ENCODE peak calls at places on chromosomes 7 and 10, in four cellular contexts. Q, I, R and F are unnamed samples.

GRCh38 chr10:121928528-121928884 is 675 bp upstream of the ATE1 start:
- DNase-seq in Q (no peak), I (peak; percentile 26), R (peak; percentile 31), F (no peak)

GRCh38 chr7:4641667-4642467 is 40.2 kb upstream of the FOXK1 start:
- DNase-seq in I (peak; percentile 87), R (peak; percentile 96), Q (peak; percentile 98), F (peak; percentile 94)

GRCh38 chr7:116177009-116177408 is 33.3 kb upstream of the TES start:
- DNase-seq in I (no peak), R (no peak), Q (no peak), F (no peak)

GRCh38 chr10:133033742-133034048 is 54.0 kb upstream of the ADGRA1 start:
- DNase-seq in I (no peak), Q (no peak), R (no peak), F (no peak)

GRCh38 chr10:14476641-14477407 is 146.1 kb upstream of the FRMD4A start:
- DNase-seq in Q (no peak), I (no peak), R (no peak), F (no peak)

GRCh38 chr10:94103902-94104301 is 110.2 kb downstream of the PLCE1 start:
- DNase-seq in R (no peak), I (no peak), Q (no peak), F (no peak)

GRCh38 chr7:105438254-105438653 is 49.5 kb upstream of the SRPK2 start:
- DNase-seq in I (no peak), R (no peak), Q (no peak), F (no peak)

GRCh38 chr7:157712666-157713235 is 375.9 kb downstream of the DNAJB6 start:
- DNase-seq in Q (no peak), I (no peak), R (no peak), F (no peak)

GRCh38 chr7:157097569-157097968 is 41.2 kb upstream of the UBE3C start:
- DNase-seq in I (no peak), Q (no peak), R (no peak), F (no peak)

GRCh38 chr10:100866575-100867098 is 46.1 kb upstream of the SLF2 start:
- DNase-seq in Q (peak; percentile 92), R (no peak), I (no peak), F (peak; percentile 49)

GRCh38 chr7:139453673-139454321 is 29.7 kb downstream of the KLRG2 start:
- DNase-seq in I (no peak), R (no peak), Q (no peak), F (peak; percentile 33)

GRCh38 chr7:33143996-33144718 is 14.8 kb downstream of the BBS9 start:
- DNase-seq in I (no peak), R (no peak), Q (no peak), F (no peak)

GRCh38 chr7:156865493-156865892 is 27.5 kb downstream of the LMBR1 start:
- DNase-seq in R (no peak), Q (no peak), I (no peak), F (no peak)

GRCh38 chr7:107208046-107208458 is 39.2 kb downstream of the HBP1 start:
- DNase-seq in Q (no peak), R (no peak), I (no peak), F (no peak)

GRCh38 chr7:46909601-46910051 is 672.3 kb downstream of the TNS3 start:
- DNase-seq in Q (no peak), I (no peak), R (no peak), F (no peak)

GRCh38 chr10:85790155-85790789 is 576.3 kb downstream of the GRID1 start:
- DNase-seq in R (no peak), Q (no peak), I (no peak), F (no peak)

GRCh38 chr7:129512192-129512591 is 9.9 kb downstream of the SMKR1 start:
- DNase-seq in I (no peak), Q (no peak), R (no peak), F (no peak)

GRCh38 chr7:45181991-45182855 is 24.6 kb downstream of the RAMP3 start:
- DNase-seq in Q (no peak), I (no peak), R (peak; percentile 6), F (no peak)

GRCh38 chr7:148303295-148304013 is 287.1 kb upstream of the C7orf33 start:
- DNase-seq in I (peak; percentile 53), R (peak; percentile 70), Q (no peak), F (peak; percentile 48)

GRCh38 chr10:86693721-86694369 is 25.5 kb downstream of the LDB3 start:
- DNase-seq in Q (peak; percentile 72), R (peak; percentile 62), I (peak; percentile 33), F (peak; percentile 54)

GRCh38 chr10:68073631-68074403 is 1.3 kb downstream of the HERC4 start:
- DNase-seq in Q (no peak), R (no peak), I (no peak), F (no peak)

GRCh38 chr7:131657881-131658280 is 101.5 kb upstream of the PODXL start:
- DNase-seq in Q (no peak), R (no peak), I (no peak), F (no peak)

GRCh38 chr7:51316262-51316665 is 345 bp downstream of the COBL start:
- DNase-seq in Q (no peak), I (no peak), R (no peak), F (peak; percentile 45)
- TF ChIP-seq CTCF in Q (peak; percentile 22), I (no peak), R (no peak), F (no peak)

GRCh38 chr10:90740265-90740664 is 117.6 kb downstream of the HTR7 start:
- DNase-seq in R (no peak), Q (no peak), I (no peak), F (no peak)
- TF ChIP-seq CTCF in R (no peak), Q (no peak), I (no peak), F (no peak)

GRCh38 chr7:141646826-141647480 is 55.0 kb downstream of the DENND11 start:
- DNase-seq in Q (no peak), R (no peak), I (no peak), F (no peak)

GRCh38 chr7:141645188-141645587 is 56.8 kb downstream of the DENND11 start:
- DNase-seq in Q (no peak), I (no peak), R (no peak), F (no peak)

GRCh38 chr7:141640239-141640840 is 61.6 kb downstream of the DENND11 start:
- DNase-seq in I (no peak), R (no peak), Q (no peak), F (no peak)

GRCh38 chr7:141641876-141642275 is 60.1 kb downstream of the DENND11 start:
- DNase-seq in Q (no peak), R (no peak), I (no peak), F (no peak)
- TF ChIP-seq CTCF in Q (no peak), R (no peak), I (no peak), F (no peak)

GRCh38 chr10:27099916-27100799 is at the start of gene ANKRD26:
- DNase-seq in Q (peak; percentile 100), I (peak; percentile 95), R (peak; percentile 98), F (peak; percentile 99)
- TF ChIP-seq CTCF in Q (peak; percentile 9), I (no peak), R (peak; percentile 3), F (no peak)